ENCODE peak calls at places on chromosomes 6 and 20, in six cellular contexts. One of them, this sample, is unnamed.

GRCh38 chr20:41094656-41095055 is 42.7 kb upstream of the PLCG1 start:
- DNase-seq in left colon: no peak
- DNase-seq in GM12865: no peak
- DNase-seq in activated gamma-delta T cell: no peak
- DNase-seq in EL: peak
- DNase-seq in HS-5: no peak
- DNase-seq in this sample: no peak

GRCh38 chr20:50670126-50670862 is 21.0 kb downstream of the RIPOR3 start:
- DNase-seq in GM12865: no peak
- DNase-seq in left colon: no peak
- DNase-seq in EL: no peak
- DNase-seq in HS-5: no peak
- DNase-seq in activated gamma-delta T cell: no peak
- DNase-seq in this sample: no peak

GRCh38 chr6:158038291-158039177 is 56.9 kb downstream of the SYNJ2 start:
- DNase-seq in GM12865: no peak
- DNase-seq in HS-5: no peak
- DNase-seq in activated gamma-delta T cell: no peak
- DNase-seq in EL: no peak
- DNase-seq in left colon: no peak
- DNase-seq in this sample: no peak

GRCh38 chr6:56101141-56101553 is 146.2 kb downstream of the COL21A1 start:
- DNase-seq in EL: peak
- DNase-seq in left colon: no peak
- DNase-seq in GM12865: no peak
- DNase-seq in activated gamma-delta T cell: no peak
- DNase-seq in HS-5: peak
- DNase-seq in this sample: peak

GRCh38 chr6:26553264-26553738 is 15.1 kb downstream of the HMGN4 start:
- DNase-seq in activated gamma-delta T cell: no peak
- DNase-seq in HS-5: peak
- DNase-seq in GM12865: peak
- DNase-seq in EL: peak
- DNase-seq in left colon: no peak
- DNase-seq in this sample: no peak

GRCh38 chr6:154535146-154535545 is 24.7 kb upstream of the CNKSR3 start:
- DNase-seq in activated gamma-delta T cell: no peak
- DNase-seq in GM12865: no peak
- DNase-seq in EL: no peak
- DNase-seq in HS-5: no peak
- DNase-seq in left colon: no peak
- DNase-seq in this sample: no peak

GRCh38 chr6:52419809-52420667 is at the start of gene EFHC1:
- DNase-seq in HS-5: peak
- DNase-seq in left colon: peak
- DNase-seq in GM12865: peak
- DNase-seq in activated gamma-delta T cell: peak
- DNase-seq in EL: peak
- DNase-seq in this sample: peak

GRCh38 chr20:19652591-19653026 is 105.4 kb upstream of the RIN2 start:
- DNase-seq in GM12865: peak
- DNase-seq in left colon: no peak
- DNase-seq in activated gamma-delta T cell: no peak
- DNase-seq in EL: no peak
- DNase-seq in HS-5: no peak
- DNase-seq in this sample: no peak

GRCh38 chr20:38216736-38217595 is 43.6 kb downstream of the KIAA1755 start:
- DNase-seq in activated gamma-delta T cell: no peak
- DNase-seq in GM12865: no peak
- DNase-seq in HS-5: no peak
- DNase-seq in EL: no peak
- DNase-seq in left colon: no peak
- DNase-seq in this sample: no peak

GRCh38 chr6:164928366-164929154 is 380.8 kb downstream of the C6orf118 start:
- DNase-seq in EL: no peak
- DNase-seq in left colon: no peak
- DNase-seq in activated gamma-delta T cell: no peak
- DNase-seq in HS-5: no peak
- DNase-seq in GM12865: no peak
- DNase-seq in this sample: no peak

GRCh38 chr6:43838276-43839036 is 68.4 kb downstream of the VEGFA start:
- DNase-seq in EL: peak
- DNase-seq in HS-5: no peak
- DNase-seq in left colon: peak
- DNase-seq in activated gamma-delta T cell: no peak
- DNase-seq in GM12865: peak
- DNase-seq in this sample: peak

GRCh38 chr6:113560908-113561307 is 296.2 kb upstream of the MARCKS start:
- DNase-seq in activated gamma-delta T cell: no peak
- DNase-seq in left colon: no peak
- DNase-seq in GM12865: no peak
- DNase-seq in HS-5: peak
- DNase-seq in EL: peak
- DNase-seq in this sample: peak

GRCh38 chr20:38896009-38896594 is 30.1 kb upstream of the FAM83D start:
- DNase-seq in GM12865: no peak
- DNase-seq in left colon: no peak
- DNase-seq in activated gamma-delta T cell: no peak
- DNase-seq in EL: no peak
- DNase-seq in HS-5: no peak
- DNase-seq in this sample: no peak

GRCh38 chr20:45919536-45919933 is 7.6 kb upstream of the PLTP start:
- DNase-seq in HS-5: no peak
- DNase-seq in EL: peak
- DNase-seq in left colon: peak
- DNase-seq in activated gamma-delta T cell: no peak
- DNase-seq in GM12865: no peak
- DNase-seq in this sample: no peak

GRCh38 chr6:19035454-19035853 is 648.3 kb downstream of the RNF144B start:
- DNase-seq in HS-5: no peak
- DNase-seq in EL: no peak
- DNase-seq in activated gamma-delta T cell: no peak
- DNase-seq in GM12865: no peak
- DNase-seq in left colon: no peak
- DNase-seq in this sample: no peak

GRCh38 chr6:153957409-153957808 is 81.6 kb upstream of the OPRM1 start:
- DNase-seq in GM12865: peak
- DNase-seq in EL: no peak
- DNase-seq in left colon: no peak
- DNase-seq in HS-5: no peak
- DNase-seq in activated gamma-delta T cell: no peak
- DNase-seq in this sample: no peak

GRCh38 chr20:46073443-46073842 is 16.3 kb downstream of the NCOA5 start:
- DNase-seq in GM12865: no peak
- DNase-seq in left colon: no peak
- DNase-seq in HS-5: no peak
- DNase-seq in EL: no peak
- DNase-seq in activated gamma-delta T cell: no peak
- DNase-seq in this sample: no peak

GRCh38 chr6:155219858-155220301 is 43.9 kb upstream of the CLDN20 start:
- DNase-seq in activated gamma-delta T cell: no peak
- DNase-seq in EL: no peak
- DNase-seq in HS-5: no peak
- DNase-seq in GM12865: no peak
- DNase-seq in left colon: no peak
- DNase-seq in this sample: no peak

GRCh38 chr20:23626040-23626620 is 11.6 kb downstream of the CST3 start:
- DNase-seq in GM12865: peak
- DNase-seq in left colon: no peak
- DNase-seq in EL: no peak
- DNase-seq in activated gamma-delta T cell: no peak
- DNase-seq in HS-5: no peak
- DNase-seq in this sample: no peak

GRCh38 chr6:21163110-21163837 is 430.3 kb upstream of the SOX4 start:
- DNase-seq in activated gamma-delta T cell: no peak
- DNase-seq in GM12865: no peak
- DNase-seq in EL: peak
- DNase-seq in left colon: no peak
- DNase-seq in HS-5: peak
- DNase-seq in this sample: peak

GRCh38 chr20:41032243-41032642 is 3.6 kb downstream of the TOP1 start:
- DNase-seq in left colon: no peak
- DNase-seq in GM12865: no peak
- DNase-seq in EL: peak
- DNase-seq in HS-5: no peak
- DNase-seq in activated gamma-delta T cell: no peak
- DNase-seq in this sample: no peak

GRCh38 chr20:43833511-43834395 is 80.9 kb upstream of the TOX2 start:
- DNase-seq in GM12865: no peak
- DNase-seq in HS-5: no peak
- DNase-seq in EL: no peak
- DNase-seq in activated gamma-delta T cell: no peak
- DNase-seq in left colon: no peak
- DNase-seq in this sample: no peak

GRCh38 chr20:15188415-15188814 is 851.0 kb upstream of the FLRT3 start:
- DNase-seq in EL: no peak
- DNase-seq in HS-5: no peak
- DNase-seq in GM12865: no peak
- DNase-seq in activated gamma-delta T cell: no peak
- DNase-seq in left colon: no peak
- DNase-seq in this sample: no peak

GRCh38 chr20:63215101-63216040 is 560 bp downstream of the YTHDF1 start:
- DNase-seq in GM12865: peak
- DNase-seq in activated gamma-delta T cell: no peak
- DNase-seq in left colon: no peak
- DNase-seq in EL: peak
- DNase-seq in HS-5: no peak
- DNase-seq in this sample: peak

GRCh38 chr6:149860834-149861602 is 3.1 kb downstream of the LRP11 start:
- DNase-seq in HS-5: no peak
- DNase-seq in EL: no peak
- DNase-seq in activated gamma-delta T cell: no peak
- DNase-seq in left colon: no peak
- DNase-seq in GM12865: no peak
- DNase-seq in this sample: no peak

GRCh38 chr6:158018851-158019361 is 37.2 kb downstream of the SYNJ2 start:
- DNase-seq in EL: peak
- DNase-seq in activated gamma-delta T cell: no peak
- DNase-seq in GM12865: no peak
- DNase-seq in HS-5: no peak
- DNase-seq in left colon: no peak
- DNase-seq in this sample: no peak

GRCh38 chr6:170421921-170422320 is 115.4 kb downstream of the FAM120B start:
- DNase-seq in left colon: no peak
- DNase-seq in activated gamma-delta T cell: no peak
- DNase-seq in GM12865: no peak
- DNase-seq in EL: no peak
- DNase-seq in HS-5: no peak
- DNase-seq in this sample: no peak

GRCh38 chr6:149876241-149876933 is 12.2 kb upstream of the LRP11 start:
- DNase-seq in EL: no peak
- DNase-seq in left colon: no peak
- DNase-seq in GM12865: no peak
- DNase-seq in HS-5: no peak
- DNase-seq in activated gamma-delta T cell: no peak
- DNase-seq in this sample: no peak

GRCh38 chr20:51643390-51643789 is 100.9 kb upstream of the NFATC2 start:
- DNase-seq in activated gamma-delta T cell: no peak
- DNase-seq in HS-5: no peak
- DNase-seq in GM12865: no peak
- DNase-seq in left colon: no peak
- DNase-seq in EL: no peak
- DNase-seq in this sample: no peak

GRCh38 chr6:110590821-110591351 is 114.5 kb upstream of the SLC22A16 start:
- DNase-seq in HS-5: peak
- DNase-seq in EL: peak
- DNase-seq in left colon: no peak
- DNase-seq in GM12865: peak
- DNase-seq in activated gamma-delta T cell: no peak
- DNase-seq in this sample: peak

GRCh38 chr20:18808712-18809111 is 4.9 kb upstream of the SCP2D1 start:
- DNase-seq in HS-5: no peak
- DNase-seq in activated gamma-delta T cell: no peak
- DNase-seq in GM12865: peak
- DNase-seq in left colon: no peak
- DNase-seq in EL: no peak
- DNase-seq in this sample: no peak

GRCh38 chr20:34311118-34312023 is 8.2 kb upstream of the AHCY start:
- DNase-seq in GM12865: no peak
- DNase-seq in activated gamma-delta T cell: no peak
- DNase-seq in left colon: peak
- DNase-seq in EL: no peak
- DNase-seq in HS-5: no peak
- DNase-seq in this sample: no peak